ENCODE peak calls at places on chromosomes 7 and 10, in four cellular contexts. One of them, this sample, is unnamed.

GRCh38 chr10:75400163-75400768 is 1.3 kb downstream of the ZNF503 start:
- DNase-seq in Peyer's patch: no peak
- DNase-seq in tibial nerve: no peak
- DNase-seq in uterus: no peak
- DNase-seq in this sample: no peak

GRCh38 chr10:81820418-81820817 is 54.6 kb upstream of the NRG3 start:
- DNase-seq in Peyer's patch: no peak
- DNase-seq in tibial nerve: no peak
- DNase-seq in uterus: no peak
- DNase-seq in this sample: no peak

GRCh38 chr10:24722676-24723385 is 856 bp downstream of the ARHGAP21 start:
- DNase-seq in Peyer's patch: peak
- DNase-seq in tibial nerve: peak
- DNase-seq in uterus: peak
- DNase-seq in this sample: no peak

GRCh38 chr7:67137464-67137863 is 140.8 kb downstream of the TYW1 start:
- DNase-seq in Peyer's patch: no peak
- DNase-seq in tibial nerve: no peak
- DNase-seq in uterus: no peak
- DNase-seq in this sample: no peak

GRCh38 chr7:87140271-87140748 is 11.9 kb upstream of the DMTF1 start:
- DNase-seq in Peyer's patch: no peak
- DNase-seq in tibial nerve: no peak
- DNase-seq in uterus: no peak
- DNase-seq in this sample: no peak

GRCh38 chr10:89685932-89686331 is 15.5 kb upstream of the KIF20B start:
- DNase-seq in Peyer's patch: no peak
- DNase-seq in tibial nerve: no peak
- DNase-seq in uterus: no peak
- DNase-seq in this sample: no peak

GRCh38 chr10:102796407-102797176 is 40.6 kb downstream of the CYP17A1 start:
- DNase-seq in Peyer's patch: no peak
- DNase-seq in tibial nerve: peak
- DNase-seq in uterus: peak
- DNase-seq in this sample: peak

GRCh38 chr10:25786899-25787298 is 147.1 kb upstream of the MYO3A start:
- DNase-seq in Peyer's patch: no peak
- DNase-seq in tibial nerve: no peak
- DNase-seq in uterus: no peak
- DNase-seq in this sample: no peak

GRCh38 chr7:28243861-28244260 is 63.3 kb upstream of the JAZF1 start:
- DNase-seq in Peyer's patch: no peak
- DNase-seq in tibial nerve: no peak
- DNase-seq in uterus: no peak
- DNase-seq in this sample: no peak

GRCh38 chr10:113780681-113781250 is 29.3 kb downstream of the PLEKHS1 start:
- DNase-seq in Peyer's patch: no peak
- DNase-seq in tibial nerve: no peak
- DNase-seq in uterus: no peak
- DNase-seq in this sample: no peak

GRCh38 chr7:36475371-36475770 is 85.7 kb downstream of the ANLN start:
- DNase-seq in Peyer's patch: no peak
- DNase-seq in tibial nerve: no peak
- DNase-seq in uterus: no peak
- DNase-seq in this sample: no peak

GRCh38 chr10:12471135-12471534 is 121.8 kb downstream of the CAMK1D start:
- DNase-seq in Peyer's patch: no peak
- DNase-seq in tibial nerve: no peak
- DNase-seq in uterus: no peak
- DNase-seq in this sample: no peak

DNA sequence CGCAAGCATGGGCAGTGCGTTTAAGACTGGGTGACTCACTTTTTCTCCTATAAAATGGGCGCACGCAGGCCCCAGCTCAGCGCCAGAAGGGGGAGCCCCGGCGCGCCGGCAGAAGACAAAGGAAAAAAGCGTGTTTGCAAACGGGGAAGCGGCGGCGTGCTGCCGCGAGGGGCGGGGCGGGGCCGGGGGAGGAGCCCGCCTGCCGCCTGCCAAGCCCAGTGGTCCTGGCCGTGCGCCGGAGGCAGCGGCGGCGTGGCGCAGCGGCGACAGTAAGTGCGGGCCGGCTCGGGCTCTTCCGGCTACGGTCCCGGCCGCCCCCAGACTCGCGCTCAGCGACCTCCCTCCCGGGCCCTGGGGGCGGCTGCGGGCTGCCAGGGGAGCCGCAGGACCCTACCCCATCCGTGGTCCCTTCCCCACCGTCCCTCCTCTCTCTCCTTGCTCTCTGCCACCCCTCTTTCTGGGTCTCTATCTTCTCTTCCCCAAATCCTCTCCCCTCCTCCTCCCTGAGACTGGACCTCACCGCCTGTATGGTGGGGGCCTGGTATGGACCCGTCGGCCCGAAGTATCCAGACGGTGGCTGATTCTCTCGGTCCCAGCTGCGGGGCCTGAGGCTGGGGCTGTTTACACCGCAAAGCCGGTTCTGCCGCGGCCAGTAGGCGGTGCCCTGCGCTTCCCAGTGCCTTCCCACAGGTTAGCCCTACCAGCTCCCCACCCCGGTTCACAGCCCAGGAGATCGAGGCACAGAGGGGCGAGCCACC is at the start of gene SLC29A3:
- DNase-seq in Peyer's patch: peak
- DNase-seq in tibial nerve: peak
- DNase-seq in uterus: peak
- DNase-seq in this sample: no peak
- TF ChIP-seq POLR2A in Peyer's patch: peak
- TF ChIP-seq POLR2A in tibial nerve: no peak
- TF ChIP-seq POLR2A in uterus: peak
- TF ChIP-seq POLR2A in this sample: no peak

GRCh38 chr7:76372984-76373833 is 14.4 kb upstream of the YWHAG start:
- DNase-seq in Peyer's patch: no peak
- DNase-seq in tibial nerve: no peak
- DNase-seq in uterus: no peak
- DNase-seq in this sample: no peak

GRCh38 chr7:76371396-76371795 is 12.6 kb upstream of the YWHAG start:
- DNase-seq in Peyer's patch: peak
- DNase-seq in tibial nerve: no peak
- DNase-seq in uterus: no peak
- DNase-seq in this sample: no peak

GRCh38 chr7:76368190-76368589 is 9.4 kb upstream of the YWHAG start:
- DNase-seq in Peyer's patch: peak
- DNase-seq in tibial nerve: no peak
- DNase-seq in uterus: no peak
- DNase-seq in this sample: no peak

GRCh38 chr7:76364198-76364584 is 5.4 kb upstream of the YWHAG start:
- DNase-seq in Peyer's patch: peak
- DNase-seq in tibial nerve: peak
- DNase-seq in uterus: peak
- DNase-seq in this sample: no peak

GRCh38 chr7:76369011-76369410 is 10.2 kb upstream of the YWHAG start:
- DNase-seq in Peyer's patch: peak
- DNase-seq in tibial nerve: no peak
- DNase-seq in uterus: no peak
- DNase-seq in this sample: no peak
- H3K27ac ChIP-seq in Peyer's patch: no peak
- H3K27ac ChIP-seq in tibial nerve: no peak
- H3K27ac ChIP-seq in uterus: no peak
- H3K27ac ChIP-seq in this sample: no peak

GRCh38 chr7:12030116-12030515 is 181.0 kb upstream of the TMEM106B start:
- DNase-seq in Peyer's patch: no peak
- DNase-seq in tibial nerve: no peak
- DNase-seq in uterus: no peak
- DNase-seq in this sample: no peak
- H3K4me3 ChIP-seq in Peyer's patch: no peak
- H3K4me3 ChIP-seq in tibial nerve: no peak
- H3K4me3 ChIP-seq in uterus: no peak
- H3K4me3 ChIP-seq in this sample: no peak

DNA sequence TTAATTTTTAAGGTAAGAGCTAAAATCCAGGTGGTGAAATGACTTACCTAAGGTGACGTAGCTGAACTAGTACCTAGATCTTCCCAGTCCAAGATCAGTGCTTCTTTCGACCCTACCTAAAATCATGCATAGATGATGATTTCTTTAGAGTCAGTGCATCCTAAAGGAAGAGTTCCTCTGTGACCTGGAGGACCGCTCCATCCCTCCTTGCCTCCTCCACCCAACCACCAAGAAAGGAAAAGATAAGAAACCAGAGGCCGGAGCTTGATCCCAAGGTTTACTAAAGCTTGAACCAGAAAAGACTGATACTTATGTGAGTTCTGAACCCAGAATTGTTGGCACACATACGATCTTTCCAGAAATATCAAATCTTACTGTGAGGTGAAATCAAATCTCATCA is 101.8 kb downstream of the CABCOCO1 start:
- DNase-seq in Peyer's patch: no peak
- DNase-seq in tibial nerve: no peak
- DNase-seq in uterus: no peak
- DNase-seq in this sample: no peak
- TF ChIP-seq POLR2A in Peyer's patch: no peak
- TF ChIP-seq POLR2A in tibial nerve: no peak
- TF ChIP-seq POLR2A in uterus: no peak
- TF ChIP-seq POLR2A in this sample: no peak

DNA sequence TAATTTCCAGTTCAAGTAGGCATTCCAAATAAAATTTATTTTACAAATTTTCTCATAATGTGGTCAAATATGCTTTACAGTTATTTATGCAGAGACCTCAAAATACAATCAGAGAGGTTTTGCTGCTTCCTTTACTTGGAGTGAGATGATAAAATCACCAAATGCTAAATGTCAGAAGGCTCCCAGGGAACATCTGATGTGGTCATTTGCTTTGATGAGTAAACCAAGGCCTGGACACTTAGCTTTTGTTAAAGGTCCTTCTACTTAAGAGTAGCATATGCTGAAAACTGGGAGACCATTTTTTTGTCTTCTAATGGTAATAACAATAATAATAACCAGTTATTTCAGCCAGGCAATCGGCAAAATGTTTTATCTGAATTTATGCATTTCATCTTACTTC is 60.6 kb upstream of the AKR1E2 start:
- DNase-seq in Peyer's patch: no peak
- DNase-seq in tibial nerve: no peak
- DNase-seq in uterus: no peak
- DNase-seq in this sample: no peak
- H3K27ac ChIP-seq in Peyer's patch: no peak
- H3K27ac ChIP-seq in tibial nerve: no peak
- H3K27ac ChIP-seq in uterus: no peak
- H3K27ac ChIP-seq in this sample: no peak

DNA sequence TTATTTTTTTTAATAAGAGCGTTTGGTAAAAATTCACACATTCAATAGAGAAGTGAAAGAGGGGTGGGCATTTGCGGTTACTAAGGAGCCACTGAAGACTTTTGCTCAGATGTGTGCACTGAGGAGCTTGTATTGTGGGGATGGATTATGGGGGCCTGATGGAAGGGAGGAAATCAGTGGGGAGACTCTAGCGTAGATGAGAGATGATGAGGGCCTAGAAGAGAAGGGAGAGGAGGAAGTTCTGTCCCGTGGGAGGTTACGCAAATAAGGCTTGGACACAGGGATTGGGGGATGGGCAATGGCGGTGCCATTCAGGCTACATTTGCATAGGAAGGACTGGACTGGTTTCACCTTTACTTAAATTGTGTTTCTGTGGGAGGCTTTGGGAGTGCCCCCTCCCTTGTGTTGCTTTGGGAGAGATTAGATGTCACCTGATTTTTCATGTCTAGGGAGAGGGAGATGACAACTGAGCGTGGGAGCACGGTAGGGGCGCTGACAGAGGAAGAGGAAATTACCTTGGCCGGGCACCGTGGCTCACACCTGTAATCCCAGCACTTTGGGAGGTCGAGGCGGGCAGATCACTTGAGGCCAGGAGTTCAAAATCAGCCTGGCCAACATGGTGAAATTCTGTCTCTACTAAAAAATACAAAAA is 2.2 kb upstream of the HIP1 start:
- DNase-seq in Peyer's patch: no peak
- DNase-seq in tibial nerve: peak
- DNase-seq in uterus: no peak
- DNase-seq in this sample: no peak
- H3K4me3 ChIP-seq in Peyer's patch: no peak
- H3K4me3 ChIP-seq in tibial nerve: no peak
- H3K4me3 ChIP-seq in uterus: no peak
- H3K4me3 ChIP-seq in this sample: no peak

DNA sequence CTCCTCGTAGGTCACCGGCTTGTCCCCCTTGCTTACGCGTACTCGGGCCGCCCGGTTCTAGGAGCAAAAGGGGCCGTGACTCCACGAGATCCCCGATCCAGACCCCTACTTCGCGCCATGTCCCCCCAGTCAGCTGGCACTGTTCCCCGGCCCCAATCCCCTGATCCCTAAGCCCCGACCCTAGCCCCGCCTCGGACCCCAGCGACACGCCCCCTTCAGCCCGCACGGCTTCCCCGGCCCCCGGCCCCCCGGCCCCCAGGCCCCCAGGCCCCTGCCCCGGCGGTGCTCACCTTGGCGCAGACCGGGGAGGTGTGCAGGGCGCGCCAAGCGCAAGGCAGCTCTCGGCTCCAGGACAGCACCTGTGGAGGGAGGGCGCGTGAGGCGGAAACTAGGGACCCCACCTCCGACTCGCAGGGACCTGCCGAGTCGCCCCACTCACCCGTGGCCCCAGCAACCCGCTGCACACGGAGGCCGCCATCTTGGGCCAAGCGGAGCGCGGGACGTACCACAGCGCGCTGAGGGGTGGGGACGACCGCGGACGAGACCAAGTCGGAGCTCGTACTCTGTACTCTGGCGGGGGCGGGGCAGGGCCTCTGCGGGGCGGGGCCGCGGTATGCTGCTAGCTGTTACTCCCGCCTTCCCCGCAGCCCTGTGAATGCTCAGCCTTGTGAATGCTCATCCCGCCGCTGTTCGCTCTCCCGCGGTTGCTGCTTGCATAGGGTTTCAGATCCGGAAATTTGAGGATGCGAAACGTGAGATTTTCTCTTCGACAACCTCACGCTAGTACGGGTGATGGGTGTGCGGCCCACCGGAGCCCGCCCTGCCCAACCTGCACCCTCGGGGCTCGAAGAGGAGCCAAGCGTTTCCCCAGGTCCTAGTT is at the start of gene MRPS24:
- DNase-seq in Peyer's patch: peak
- DNase-seq in tibial nerve: peak
- DNase-seq in uterus: peak
- DNase-seq in this sample: peak
- TF ChIP-seq POLR2A in Peyer's patch: peak
- TF ChIP-seq POLR2A in tibial nerve: peak
- TF ChIP-seq POLR2A in uterus: peak
- TF ChIP-seq POLR2A in this sample: no peak

DNA sequence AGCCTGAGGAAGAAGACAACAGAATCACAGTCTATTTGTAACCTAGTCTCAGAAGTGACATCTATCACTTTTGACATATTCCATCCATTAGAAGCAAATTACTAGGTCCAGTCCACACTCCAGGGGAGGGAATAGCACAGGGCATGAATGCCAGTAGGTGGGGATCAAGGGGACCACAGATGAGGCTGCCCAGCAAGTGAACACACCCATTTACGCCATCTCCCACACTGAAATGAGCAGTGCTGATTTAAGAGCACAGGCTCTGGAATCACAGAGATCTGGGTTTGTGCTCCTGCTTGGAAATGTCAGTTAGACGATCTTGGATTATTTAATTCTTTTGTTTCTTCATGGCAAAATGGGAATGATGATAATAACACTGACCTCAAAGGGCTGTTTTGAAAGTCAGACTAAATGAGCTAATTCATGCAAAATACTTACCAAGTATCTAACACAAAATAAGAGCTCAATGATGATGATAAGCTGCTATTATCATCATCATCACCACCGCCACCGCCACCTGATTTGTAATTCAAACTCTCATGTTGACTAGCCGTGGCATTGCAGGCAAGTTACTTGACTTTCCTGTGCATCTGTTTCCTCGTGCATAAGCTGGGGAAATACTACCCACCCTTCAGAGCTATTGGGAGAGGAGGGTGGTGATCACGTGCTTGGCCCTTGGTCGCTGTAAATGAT is 138.9 kb upstream of the KLF14 start:
- DNase-seq in Peyer's patch: no peak
- DNase-seq in tibial nerve: no peak
- DNase-seq in uterus: no peak
- DNase-seq in this sample: no peak
- H3K27ac ChIP-seq in Peyer's patch: no peak
- H3K27ac ChIP-seq in tibial nerve: no peak
- H3K27ac ChIP-seq in uterus: no peak
- H3K27ac ChIP-seq in this sample: no peak